ENCODE peak calls at places on chromosomes 1 and 21, in four cellular contexts. G, H, T and K are unnamed samples.

GRCh38 chr1:217311766-217312165 is 319.1 kb downstream of the GPATCH2 start:
- DNase-seq in H (no peak), G (no peak), T (peak; percentile 49), K (no peak)

GRCh38 chr1:53636621-53637171 is 102.3 kb downstream of the GLIS1 start:
- DNase-seq in H (no peak), T (no peak), G (no peak), K (no peak)

GRCh38 chr1:228445867-228446584 is 29.4 kb upstream of the TRIM17 start:
- DNase-seq in T (peak; percentile 78), G (peak; percentile 20), H (no peak), K (peak; percentile 26)

GRCh38 chr1:154595621-154596020 is 12.4 kb downstream of the ADAR start:
- DNase-seq in G (no peak), H (no peak), T (no peak), K (no peak)

GRCh38 chr1:58318157-58318665 is 228.3 kb downstream of the OMA1 start:
- DNase-seq in T (no peak), G (no peak), H (no peak), K (no peak)

GRCh38 chr1:175376194-175376593 is 183.6 kb upstream of the KIAA0040 start:
- DNase-seq in H (peak; percentile 61), G (no peak), T (peak; percentile 35), K (no peak)

GRCh38 chr1:208166340-208167138 is 77.6 kb downstream of the PLXNA2 start:
- DNase-seq in T (no peak), H (no peak), G (no peak), K (no peak)

GRCh38 chr1:241140670-241141069 is 216.3 kb downstream of the RGS7 start:
- DNase-seq in G (no peak), T (no peak), H (no peak), K (no peak)

DNA sequence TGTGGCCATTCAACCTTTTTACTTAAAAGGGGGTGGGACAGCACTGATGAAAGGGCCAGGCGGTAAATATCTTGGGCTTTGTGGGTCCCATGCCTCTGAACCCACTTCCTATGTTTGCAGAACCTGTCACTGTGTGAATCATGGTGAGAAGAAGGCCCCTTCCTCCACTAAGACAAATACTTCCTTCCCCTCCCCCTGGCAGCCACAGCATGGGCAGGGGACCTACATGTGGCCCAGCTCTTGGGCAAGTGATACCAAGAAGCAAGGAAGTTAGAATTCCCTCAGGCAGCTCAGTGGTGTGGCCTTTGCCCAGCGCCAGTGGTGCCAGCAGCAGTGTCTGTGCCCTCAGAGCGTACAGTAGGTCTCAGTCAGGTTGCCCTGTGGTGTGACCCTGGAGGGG is 168.6 kb downstream of the TRIM33 start:
- DNase-seq in T (no peak), G (peak; percentile 44), H (no peak), K (peak; percentile 60)
- H3K27ac ChIP-seq in T (no peak overlapping the region), G (peak overlapping the region; percentile 62), H (no peak overlapping the region), K (peak overlapping the region; percentile 24)

GRCh38 chr21:44995257-44995941 is 55.6 kb downstream of the SLX9 start:
- DNase-seq in H (no peak), T (no peak), G (no peak), K (no peak)
- H3K27ac ChIP-seq in H (no peak overlapping the region), T (no peak overlapping the region), G (no peak overlapping the region), K (no peak overlapping the region)

DNA sequence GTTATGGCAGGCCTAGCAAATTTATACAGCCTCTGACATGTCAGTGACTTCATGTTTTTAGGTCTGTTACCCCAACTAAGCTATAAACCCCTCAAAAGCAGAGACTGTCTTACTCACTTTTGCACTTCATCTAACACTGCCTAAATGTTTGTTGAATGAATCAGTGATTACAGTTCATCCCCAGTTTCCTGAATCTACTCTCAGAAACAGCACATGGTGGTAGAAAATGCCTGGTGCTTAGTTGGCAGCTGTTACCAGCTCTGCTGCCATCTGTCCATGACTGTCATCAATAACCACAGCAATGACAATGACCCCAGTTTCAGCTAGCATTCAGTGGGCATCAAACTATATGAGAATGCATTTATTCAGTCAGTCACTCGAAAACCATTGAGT is 110.5 kb upstream of the SERBP1 start:
- DNase-seq in G (no peak), H (no peak), T (no peak), K (no peak)
- H3K27ac ChIP-seq in G (no peak overlapping the region), H (no peak overlapping the region), T (no peak overlapping the region), K (no peak overlapping the region)

DNA sequence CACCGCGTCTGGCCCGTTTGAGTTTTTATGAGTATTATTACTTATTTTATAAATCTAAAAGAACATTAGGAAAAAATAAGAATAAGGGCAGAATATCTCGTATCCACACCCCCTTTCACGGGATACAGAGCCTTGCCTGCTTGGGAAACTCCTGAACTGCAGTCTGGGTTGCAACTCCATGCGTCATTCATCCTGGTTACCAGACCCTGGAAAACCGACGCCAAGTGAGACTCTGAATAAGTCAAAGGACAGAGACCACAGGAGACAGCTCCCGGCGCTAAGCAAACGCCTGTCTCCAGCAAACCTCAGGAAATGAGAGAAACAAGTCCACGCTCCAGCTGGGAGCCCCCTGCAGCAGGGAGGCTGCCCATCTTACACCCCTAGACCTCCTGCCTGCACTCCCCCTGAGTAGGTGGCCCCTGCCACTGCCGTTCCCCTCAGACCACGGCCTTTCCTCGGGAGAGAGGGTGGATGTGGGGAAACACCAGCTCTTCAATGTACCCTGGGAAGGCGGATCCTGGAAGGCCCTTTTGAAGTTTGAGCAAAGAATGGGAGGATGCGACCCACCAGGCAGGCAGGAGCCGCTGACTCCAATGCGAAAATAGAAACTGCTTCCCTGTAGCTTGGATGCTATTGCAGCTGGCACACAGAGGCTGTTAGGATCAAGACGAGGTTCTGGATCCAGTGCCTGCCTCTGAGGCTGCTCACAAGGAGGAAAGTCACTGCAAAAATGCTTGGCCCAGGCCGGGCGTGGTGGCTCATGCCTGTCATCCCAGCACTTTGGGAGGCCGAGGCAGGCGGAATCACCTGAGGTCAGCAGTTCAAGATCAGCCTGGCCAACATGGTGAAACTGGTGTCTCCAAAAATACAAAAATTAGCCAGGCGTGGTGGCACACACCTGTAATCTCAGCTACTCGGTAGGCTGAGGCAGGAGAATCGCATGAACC is 37.7 kb upstream of the GPR157 start:
- DNase-seq in T (no peak), H (no peak), G (no peak), K (no peak)
- H3K27ac ChIP-seq in T (no peak overlapping the region), H (no peak overlapping the region), G (no peak overlapping the region), K (no peak overlapping the region)